ENCODE peak calls at places on chromosome 15, in six cellular contexts. Y is cardiac fibroblast; T is GM12865; P is GM12878; F is epithelial cell of proximal tubule; G is CD4-positive, alpha-beta memory T cell. K is an unnamed sample.

GRCh38 chr15:39595621-39596221 is 14.8 kb downstream of the THBS1 start:
- DNase-seq in Y (peak; percentile 67), T (no peak), P (no peak), F (no peak), G (no peak), K (no peak)

GRCh38 chr15:50315814-50316630 is 39.0 kb downstream of the GABPB1 start:
- DNase-seq in Y (peak; percentile 74), T (peak; percentile 53), P (no peak), F (no peak), G (peak; percentile 35), K (peak; percentile 16)

GRCh38 chr15:69648215-69648614 is 195.6 kb downstream of the RPLP1 start:
- DNase-seq in Y (no peak), T (no peak), P (no peak), F (no peak), G (no peak), K (no peak)

GRCh38 chr15:73866881-73867410 is 6.4 kb upstream of the TBC1D21 start:
- DNase-seq in Y (no peak), T (no peak), P (no peak), F (no peak), G (no peak), K (no peak)

GRCh38 chr15:100034191-100034590 is 301.0 kb upstream of the LYSMD4 start:
- DNase-seq in Y (no peak), T (no peak), P (no peak), F (no peak), G (no peak), K (no peak)

GRCh38 chr15:52438047-52438446 is 90.6 kb downstream of the MYO5A start:
- DNase-seq in Y (peak; percentile 61), T (no peak), P (peak; percentile 3), F (no peak), G (no peak), K (no peak)

GRCh38 chr15:35445891-35446290 is 100.1 kb downstream of the DPH6 start:
- DNase-seq in Y (no peak), T (no peak), P (no peak), F (no peak), G (no peak), K (no peak)

GRCh38 chr15:46034755-46035154 is 399.9 kb downstream of the SQOR start:
- DNase-seq in Y (no peak), T (no peak), P (no peak), F (no peak), G (no peak), K (no peak)

GRCh38 chr15:57109005-57109404 is 190.6 kb downstream of the TCF12 start:
- DNase-seq in Y (no peak), T (no peak), P (no peak), F (no peak), G (no peak), K (no peak)

GRCh38 chr15:48103647-48104046 is 17.1 kb upstream of the SLC24A5 start:
- DNase-seq in Y (peak; percentile 2), T (no peak), P (no peak), F (no peak), G (no peak), K (no peak)

GRCh38 chr15:62899090-62899493 is 143.5 kb upstream of the TPM1 start:
- DNase-seq in Y (peak; percentile 38), T (no peak), P (no peak), F (no peak), G (no peak), K (no peak)

GRCh38 chr15:87597346-87598052 is 659.0 kb downstream of the NTRK3 start:
- DNase-seq in Y (peak; percentile 46), T (no peak), P (no peak), F (no peak), G (peak; percentile 56), K (no peak)

GRCh38 chr15:64344651-64345262 is 11.2 kb downstream of the CSNK1G1 start:
- DNase-seq in Y (peak; percentile 36), T (no peak), P (no peak), F (no peak), G (no peak), K (no peak)

GRCh38 chr15:48414015-48414414 is 82.8 kb downstream of the DUT start:
- DNase-seq in Y (peak; percentile 86), T (no peak), P (no peak), F (no peak), G (no peak), K (peak; percentile 65)

GRCh38 chr15:24729760-24730159 is 54.2 kb downstream of the NPAP1 start:
- DNase-seq in Y (no peak), T (no peak), P (no peak), F (no peak), G (no peak), K (no peak)

GRCh38 chr15:92393287-92393993 is at the start of gene ST8SIA2:
- DNase-seq in Y (no peak), T (no peak), P (no peak), F (no peak), G (no peak), K (no peak)

GRCh38 chr15:44441095-44441501 is 13.7 kb downstream of the CTDSPL2 start:
- DNase-seq in Y (no peak), T (no peak), P (no peak), F (no peak), G (no peak), K (no peak)

GRCh38 chr15:46146002-46146401 is 511.2 kb downstream of the SQOR start:
- DNase-seq in Y (no peak), T (no peak), P (no peak), F (no peak), G (no peak), K (no peak)

GRCh38 chr15:28123408-28124023 is 24.4 kb upstream of the OCA2 start:
- DNase-seq in Y (peak; percentile 78), T (peak; percentile 72), P (no peak), F (peak; percentile 40), G (peak; percentile 21), K (no peak)

GRCh38 chr15:85382942-85383341 is 2.5 kb downstream of the AKAP13 start:
- DNase-seq in Y (no peak), T (no peak), P (no peak), F (no peak), G (no peak), K (no peak)

GRCh38 chr15:67720556-67721175 is 104.6 kb upstream of the SKOR1 start:
- DNase-seq in Y (no peak), T (no peak), P (no peak), F (no peak), G (no peak), K (no peak)

GRCh38 chr15:78266806-78267205 is 2.4 kb downstream of the DNAJA4 start:
- DNase-seq in Y (no peak), T (no peak), P (no peak), F (no peak), G (no peak), K (no peak)
- H3K4me3 ChIP-seq in Y (no peak overlapping the region), T (no peak overlapping the region), P (no peak overlapping the region), F (no peak overlapping the region), G (no peak overlapping the region), K (no peak overlapping the region)

GRCh38 chr15:58491151-58491473 is 59.3 kb downstream of the LIPC start:
- DNase-seq in Y (no peak), T (no peak), P (no peak), F (no peak), G (no peak), K (no peak)

GRCh38 chr15:58490405-58491150 is 58.8 kb downstream of the LIPC start:
- DNase-seq in Y (no peak), T (no peak), P (no peak), F (no peak), G (no peak), K (no peak)

GRCh38 chr15:58489289-58489688 is 57.5 kb downstream of the LIPC start:
- DNase-seq in Y (no peak), T (no peak), P (no peak), F (no peak), G (no peak), K (no peak)

GRCh38 chr15:58491499-58492202 is 59.9 kb downstream of the LIPC start:
- DNase-seq in Y (no peak), T (no peak), P (no peak), F (no peak), G (no peak), K (no peak)

DNA sequence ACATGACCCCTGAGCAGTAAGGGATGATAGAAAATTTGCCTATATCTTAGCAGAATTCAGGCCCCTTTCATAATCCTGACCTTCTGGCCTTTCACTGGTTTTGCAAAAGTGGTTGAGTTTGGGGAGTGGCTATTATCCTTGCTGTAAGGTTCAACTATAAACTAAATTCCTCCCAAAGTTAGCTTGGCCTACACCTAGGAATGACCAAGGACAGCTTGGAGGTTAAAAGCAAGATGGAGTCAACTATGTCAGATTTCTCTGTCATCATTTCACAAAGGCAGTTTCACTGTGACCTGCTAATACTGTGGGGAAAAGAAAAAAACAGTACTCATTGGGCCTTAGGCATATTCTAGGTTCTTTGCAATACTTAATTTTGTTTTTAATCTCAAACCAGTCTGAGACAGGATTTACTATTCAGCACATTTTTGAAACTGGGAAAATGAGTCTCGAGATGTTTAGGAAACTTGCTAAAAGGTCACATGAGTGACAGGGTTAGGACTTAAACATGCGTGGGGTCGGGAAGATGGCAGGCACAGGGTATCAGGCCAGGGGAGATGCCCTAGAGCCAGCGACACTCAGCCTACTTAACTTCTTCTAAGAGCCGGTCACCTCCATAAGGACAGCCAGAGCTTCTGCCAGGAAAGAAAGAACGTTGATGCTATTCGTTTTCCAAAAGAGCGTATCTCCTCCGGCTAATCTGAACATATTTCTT is 58.1 kb downstream of the LIPC start:
- DNase-seq in Y (no peak), T (no peak), P (no peak), F (no peak), G (no peak), K (no peak)
- H3K4me3 ChIP-seq in Y (no peak overlapping the region), T (no peak overlapping the region), P (no peak overlapping the region), F (no peak overlapping the region), G (no peak overlapping the region), K (no peak overlapping the region)

DNA sequence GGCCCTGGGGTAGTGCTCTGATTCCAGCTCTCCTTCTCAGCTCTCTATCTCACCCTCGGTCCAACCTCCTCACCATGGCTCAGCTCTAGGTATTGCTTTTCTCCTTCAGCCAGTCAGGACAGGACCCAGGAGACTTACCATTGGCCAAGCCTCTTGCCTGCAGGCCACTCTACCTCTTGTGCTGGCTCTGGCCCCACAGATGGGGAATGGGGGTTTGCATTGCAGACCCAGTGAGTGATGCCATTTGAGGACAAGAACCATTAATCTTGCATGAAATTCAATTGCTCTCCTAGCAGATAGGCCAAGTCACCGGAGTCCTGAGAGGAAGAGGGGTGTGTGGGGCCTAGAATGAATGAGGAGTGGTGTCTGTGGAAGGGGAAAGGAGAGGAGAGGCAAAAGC is 6.1 kb upstream of the RPP25 start:
- DNase-seq in Y (no peak), T (no peak), P (no peak), F (no peak), G (no peak), K (no peak)
- H3K4me3 ChIP-seq in Y (no peak overlapping the region), T (no peak overlapping the region), P (no peak overlapping the region), F (no peak overlapping the region), G (no peak overlapping the region), K (no peak overlapping the region)

GRCh38 chr15:79903137-79903536 is 6.3 kb upstream of the MTHFS start:
- DNase-seq in Y (no peak), T (peak; percentile 46), P (no peak), F (no peak), G (no peak), K (no peak)

GRCh38 chr15:79900087-79900486 is 3.3 kb upstream of the MTHFS start:
- DNase-seq in Y (no peak), T (no peak), P (no peak), F (no peak), G (no peak), K (no peak)

GRCh38 chr15:79901958-79902357 is 5.1 kb upstream of the MTHFS start:
- DNase-seq in Y (peak; percentile 54), T (peak; percentile 83), P (peak; percentile 90), F (no peak), G (no peak), K (no peak)

GRCh38 chr15:79904256-79904655 is 7.4 kb upstream of the MTHFS start:
- DNase-seq in Y (peak; percentile 36), T (no peak), P (no peak), F (no peak), G (no peak), K (peak; percentile 43)

GRCh38 chr15:79903626-79904025 is 6.8 kb upstream of the MTHFS start:
- DNase-seq in Y (no peak), T (no peak), P (no peak), F (no peak), G (no peak), K (no peak)
- H3K4me3 ChIP-seq in Y (no peak overlapping the region), T (no peak overlapping the region), P (no peak overlapping the region), F (no peak overlapping the region), G (no peak overlapping the region), K (no peak overlapping the region)